ENCODE peak calls at places on chromosomes 4 and X, in seven cellular contexts. H is K562, L is HepG2, J is upper lobe of left lung, E is esophagus squamous epithelium, U is HCT116, O is ovary. X is an unnamed sample. For H3K36me3, the result is how much of the 10 kb centered on the place peaks cover.

GRCh38 chr4:183563874-183564273 is 59.0 kb downstream of the ING2 start:
- DNase-seq in O (peak), U (no peak), H (no peak), L (no peak), E (no peak), J (no peak), X (no peak)

GRCh38 chr4:151835467-151835866 is 74.7 kb upstream of the GATB start:
- DNase-seq in U (no peak), H (no peak), L (no peak), O (no peak), J (no peak), E (no peak), X (no peak)

GRCh38 chr4:108926058-108926457 is 163.2 kb upstream of the ETNPPL start:
- DNase-seq in E (no peak), O (no peak), U (no peak), H (no peak), L (no peak), J (no peak), X (no peak)

GRCh38 chr4:31442236-31442635 is 722.1 kb downstream of the PCDH7 start:
- DNase-seq in U (no peak), O (no peak), H (no peak), L (peak), E (no peak), J (no peak), X (no peak)

GRCh38 chrX:72240976-72241375 is 2.1 kb upstream of the ERCC6L start:
- DNase-seq in H (no peak), J (no peak), L (peak), E (no peak), U (no peak), O (no peak), X (no peak)

GRCh38 chrX:134676440-134676839 is 18.2 kb upstream of the PLAC1 start:
- DNase-seq in U (no peak), E (no peak), J (no peak), L (no peak), O (no peak), H (no peak), X (no peak)

GRCh38 chr4:55336138-55337034 is 9.7 kb upstream of the SRD5A3 start:
- DNase-seq in L (no peak), O (no peak), J (no peak), H (peak), E (no peak), U (no peak), X (no peak)

GRCh38 chr4:185237185-185237584 is 27.8 kb downstream of the SNX25 start:
- DNase-seq in E (no peak), H (no peak), J (no peak), L (no peak), U (no peak), O (no peak), X (no peak)

GRCh38 chr4:78667764-78668163 is 108.4 kb upstream of the BMP2K start:
- DNase-seq in J (no peak), E (no peak), H (no peak), O (no peak), L (no peak), U (no peak), X (no peak)

GRCh38 chr4:128305942-128306341 is 18.3 kb upstream of the PGRMC2 start:
- DNase-seq in L (no peak), U (no peak), H (peak), E (no peak), O (no peak), J (no peak), X (no peak)

GRCh38 chrX:93673869-93674271 is at the start of gene FAM133A:
- DNase-seq in U (no peak), J (no peak), L (no peak), E (no peak), H (no peak), O (no peak), X (no peak)

GRCh38 chrX:149505671-149506070 is 565 bp upstream of the IDS start:
- DNase-seq in E (no peak), H (no peak), U (no peak), O (no peak), J (no peak), L (no peak), X (no peak)

GRCh38 chrX:149506349-149506748 is 1.2 kb upstream of the IDS start:
- DNase-seq in E (no peak), L (no peak), O (no peak), J (no peak), H (no peak), U (no peak), X (no peak)

GRCh38 chrX:149504915-149505651 is at the start of gene IDS:
- DNase-seq in L (peak), O (peak), E (peak), J (peak), U (peak), H (peak), X (peak)

GRCh38 chrX:149508467-149508866 is 3.4 kb upstream of the IDS start:
- DNase-seq in H (no peak), J (no peak), E (no peak), O (no peak), L (no peak), U (no peak), X (no peak)

DNA sequence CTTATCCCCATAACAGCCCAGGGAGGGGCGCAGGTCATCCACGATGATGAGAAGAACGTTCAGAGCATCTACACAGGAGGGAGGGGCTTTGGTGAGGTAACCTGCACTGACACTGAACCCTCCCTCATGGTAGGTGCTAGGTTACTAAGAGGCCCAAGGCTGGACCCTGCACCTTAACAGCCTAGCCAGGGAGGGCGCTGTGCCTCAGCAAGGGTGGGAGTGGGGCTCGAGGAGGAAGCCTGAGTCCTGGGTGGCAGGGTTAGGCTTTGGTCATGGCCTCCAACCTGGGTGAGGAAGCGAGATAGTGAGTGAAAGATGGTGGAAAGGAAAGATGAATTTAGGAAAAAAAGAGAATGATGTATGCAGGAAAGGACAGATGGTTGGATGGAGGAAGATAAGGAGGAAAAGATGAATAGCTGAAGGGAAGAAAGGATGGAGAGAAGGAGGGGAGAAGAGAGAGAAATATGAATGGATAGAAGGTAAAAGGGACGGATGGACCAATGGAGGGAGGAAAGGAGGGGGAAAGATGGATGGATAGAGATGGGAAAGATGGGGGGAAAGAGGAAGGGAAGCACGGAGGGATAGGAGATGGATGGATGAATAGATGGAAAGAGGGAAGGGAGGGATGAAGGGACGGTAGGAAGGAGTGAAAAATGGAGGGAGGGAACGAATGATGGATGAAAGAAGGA is 736 bp downstream of the IDS start:
- DNase-seq in J (no peak), L (no peak), O (peak), H (peak), E (no peak), U (no peak), X (no peak)
- TF ChIP-seq POLR2A in J (no peak), L (no peak), O (no peak), H (no peak), E (no peak), U (no peak), X (no peak)

DNA sequence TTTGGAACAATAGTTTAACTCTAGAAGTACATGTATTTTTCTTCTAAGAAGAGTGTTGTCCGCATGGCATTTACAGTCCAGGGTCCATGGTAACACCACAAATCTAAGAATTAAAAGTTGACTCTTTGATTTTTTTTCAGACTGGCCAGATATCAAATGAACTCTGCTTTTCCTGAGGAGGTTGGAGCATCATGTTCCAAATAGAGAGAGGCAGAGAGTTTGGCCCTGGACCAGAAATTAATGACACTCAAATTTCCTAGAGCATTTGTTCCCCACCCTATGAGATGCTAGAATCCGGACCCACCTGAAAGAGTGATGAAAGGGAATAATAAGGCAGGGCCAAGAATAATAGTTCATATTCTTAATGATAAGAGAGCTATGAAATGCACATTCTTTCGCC is 47.0 kb upstream of the NAP1L5 start:
- DNase-seq in U (no peak), H (no peak), L (no peak), J (no peak), O (no peak), E (no peak), X (no peak)
- H3K36me3 ChIP-seq in U (under half), H (under half), L (half or more), J (under half), O (under half), E (under half), X (half or more)

DNA sequence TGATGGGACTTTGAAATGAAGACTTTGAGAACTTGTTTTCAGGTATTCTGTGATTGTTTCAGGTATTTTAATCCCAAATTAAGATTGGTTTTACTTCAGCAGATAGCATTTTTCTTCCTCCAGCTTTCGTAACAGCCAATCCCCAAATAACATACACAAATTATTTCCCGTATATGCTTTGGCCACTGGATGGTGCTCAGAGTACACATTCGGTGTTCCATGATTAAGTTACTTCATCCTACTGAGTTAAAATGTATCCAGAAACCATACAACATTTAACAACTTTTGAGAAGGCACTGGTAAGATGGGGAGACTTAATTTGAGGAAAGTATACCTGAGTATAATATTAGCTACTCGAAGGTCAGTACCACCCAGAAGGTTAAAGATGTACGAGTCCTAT is 233.4 kb upstream of the FAM47A start:
- DNase-seq in O (no peak), E (no peak), U (no peak), H (no peak), J (no peak), L (no peak), X (no peak)
- TF ChIP-seq CTCF in O (peak), E (no peak), U (no peak), H (no peak), J (peak), L (no peak), X (no peak)

DNA sequence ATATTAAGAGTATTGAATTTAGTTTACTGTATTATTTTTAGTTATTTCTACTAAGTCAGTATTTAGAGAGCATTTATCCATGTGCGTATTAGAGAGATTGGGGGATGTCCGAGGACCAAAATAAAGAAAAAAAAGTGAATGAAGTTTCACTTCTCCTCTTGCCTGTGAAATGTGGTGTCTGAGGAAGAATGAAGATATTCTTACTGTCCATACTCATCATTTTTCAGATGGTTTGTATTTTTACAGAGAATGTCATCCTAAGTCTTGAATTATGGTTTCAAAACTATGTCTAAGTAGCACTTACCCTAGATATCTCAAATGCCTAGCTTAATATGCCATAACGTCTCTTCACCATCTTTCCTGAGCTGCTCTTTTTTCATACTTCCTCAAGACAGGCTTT is 854.3 kb downstream of the C4orf33 start:
- DNase-seq in U (no peak), J (no peak), O (no peak), H (no peak), L (no peak), E (no peak), X (no peak)
- TF ChIP-seq POLR2A in U (no peak), J (no peak), O (no peak), H (no peak), L (no peak), E (no peak), X (no peak)

GRCh38 chr4:87118826-87119225 is 101.6 kb downstream of the KLHL8 start:
- DNase-seq in U (no peak), E (no peak), O (no peak), H (peak), L (no peak), J (no peak), X (no peak)
- H3K36me3 ChIP-seq in U (under half), E (under half), O (under half), H (half or more), L (half or more), J (under half), X (under half)

DNA sequence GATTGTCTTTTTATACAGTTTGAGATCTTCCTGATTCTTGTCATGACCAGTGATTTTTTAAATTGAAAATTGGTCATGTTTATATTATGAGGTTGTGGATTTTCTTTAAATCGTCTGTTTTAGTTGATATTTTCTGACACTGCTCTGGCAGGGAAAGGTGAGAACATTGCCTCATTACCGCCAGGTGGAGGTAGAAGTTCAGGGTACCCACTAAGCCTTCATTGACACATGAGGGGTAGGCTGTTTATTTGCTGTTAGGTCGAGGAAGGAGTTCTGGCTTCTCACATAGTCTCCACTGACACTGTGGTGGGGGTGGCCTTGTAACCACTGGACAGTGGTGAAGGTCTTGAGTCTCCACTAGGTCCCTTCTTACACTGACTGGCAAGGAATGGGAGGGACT is 117.6 kb upstream of the GPR101 start:
- DNase-seq in H (no peak), O (no peak), J (no peak), L (no peak), U (no peak), E (no peak), X (no peak)
- TF ChIP-seq CTCF in H (no peak), O (no peak), J (no peak), L (peak), U (peak), E (no peak), X (no peak)

GRCh38 chr4:1353186-1354055 is 6.4 kb downstream of the UVSSA start:
- DNase-seq in H (no peak), J (peak), O (no peak), E (no peak), L (no peak), U (no peak), X (no peak)
- TF ChIP-seq POLR2A in H (no peak), J (no peak), O (no peak), E (no peak), L (no peak), U (no peak), X (no peak)

X was measured in suprapubic skin.